ENCODE peak calls at places on chromosomes 6 and 20, in nine cellular contexts. Y is body of pancreas, D is IMR-90, K is transverse colon, H is HCT116, J is breast epithelium, A is uterus, P is lower leg skin, G is A549. Z is an unnamed sample.

GRCh38 chr6:781350-781961 is 88.5 kb upstream of the EXOC2 start:
- DNase-seq in K (no peak), J (no peak), D (no peak), Y (no peak), G (no peak), H (no peak), P (no peak), A (no peak), Z (no peak)

GRCh38 chr6:56478202-56478601 is 164.5 kb downstream of the DST start:
- DNase-seq in A (no peak), G (no peak), J (no peak), H (no peak), D (no peak), Y (no peak), K (no peak), P (no peak), Z (peak)

GRCh38 chr6:558089-558488 is 98.8 kb downstream of the HUS1B start:
- DNase-seq in K (no peak), G (no peak), P (no peak), H (no peak), A (no peak), D (no peak), J (no peak), Y (no peak), Z (no peak)

GRCh38 chr20:47319517-47320252 is 36.8 kb downstream of the ZMYND8 start:
- DNase-seq in K (peak), H (peak), P (peak), J (peak), Y (peak), D (peak), G (no peak), A (peak), Z (no peak)

GRCh38 chr6:159594750-159595117 is 98.3 kb downstream of the SOD2 start:
- DNase-seq in H (peak), G (peak), Y (no peak), J (no peak), K (no peak), A (no peak), P (no peak), D (peak), Z (no peak)

GRCh38 chr20:16301981-16302380 is 271.3 kb downstream of the KIF16B start:
- DNase-seq in K (no peak), P (no peak), H (no peak), A (no peak), G (no peak), Y (no peak), D (peak), J (no peak), Z (no peak)

GRCh38 chr6:117908246-117909107 is 1.4 kb downstream of the SLC35F1 start:
- DNase-seq in D (no peak), P (no peak), H (no peak), G (no peak), A (peak), K (no peak), Y (peak), J (no peak), Z (no peak)

GRCh38 chr6:51495016-51495805 is 592.2 kb downstream of the PKHD1 start:
- DNase-seq in Y (peak), K (no peak), J (peak), P (no peak), H (no peak), G (no peak), D (no peak), A (no peak), Z (no peak)

GRCh38 chr6:31829633-31830492 is 2.3 kb downstream of the HSPA1B start:
- DNase-seq in J (no peak), H (no peak), A (no peak), K (no peak), G (no peak), P (no peak), D (peak), Y (no peak), Z (no peak)

GRCh38 chr20:45968081-45968671 is 3.8 kb downstream of the ZNF335 start:
- DNase-seq in J (no peak), K (no peak), Y (no peak), A (no peak), H (no peak), P (no peak), D (no peak), G (no peak), Z (peak)

GRCh38 chr6:138291036-138291848 is 73.0 kb upstream of the PBOV1 start:
- DNase-seq in D (no peak), K (no peak), H (no peak), A (no peak), G (no peak), J (no peak), Y (no peak), P (no peak), Z (no peak)

GRCh38 chr6:71197770-71198169 is 90.8 kb upstream of the OGFRL1 start:
- DNase-seq in Y (no peak), P (no peak), G (no peak), H (no peak), A (no peak), D (peak), J (no peak), K (no peak), Z (no peak)

GRCh38 chr20:25233016-25233772 is 14.7 kb upstream of the PYGB start:
- DNase-seq in G (peak), K (peak), Y (peak), D (peak), H (no peak), J (peak), P (no peak), A (no peak), Z (no peak)

GRCh38 chr6:136445063-136445462 is 105.2 kb downstream of the MAP7 start:
- DNase-seq in D (no peak), J (no peak), Y (no peak), A (no peak), K (no peak), G (no peak), P (no peak), H (no peak), Z (no peak)

GRCh38 chr20:57071283-57071701 is 195.1 kb downstream of the BMP7 start:
- DNase-seq in J (no peak), K (no peak), D (no peak), G (no peak), Y (no peak), A (no peak), P (no peak), H (no peak), Z (peak)

GRCh38 chr6:82196159-82196558 is 51.4 kb downstream of the IBTK start:
- DNase-seq in D (no peak), K (no peak), A (no peak), Y (no peak), J (no peak), H (no peak), G (no peak), P (no peak), Z (no peak)

GRCh38 chr20:11331096-11331495 is 586.6 kb upstream of the BTBD3 start:
- DNase-seq in J (no peak), H (no peak), Y (no peak), K (no peak), D (no peak), G (no peak), A (no peak), P (no peak), Z (no peak)

GRCh38 chr6:87669051-87669450 is 33.0 kb downstream of the AKIRIN2 start:
- DNase-seq in K (no peak), G (no peak), P (no peak), A (no peak), Y (no peak), H (no peak), J (no peak), D (no peak), Z (no peak)

GRCh38 chr20:51184289-51184688 is 161.4 kb upstream of the KCNG1 start:
- DNase-seq in H (no peak), G (no peak), Y (no peak), K (no peak), A (no peak), D (peak), P (peak), J (no peak), Z (no peak)

GRCh38 chr20:57524511-57525176 is at the start of gene CTCFL:
- DNase-seq in D (no peak), Y (no peak), J (no peak), H (no peak), P (no peak), G (no peak), K (no peak), A (no peak), Z (no peak)

GRCh38 chr6:88967891-88968290 is 4.5 kb upstream of the RNGTT start:
- DNase-seq in K (no peak), P (no peak), D (no peak), Y (no peak), J (no peak), H (no peak), G (no peak), A (no peak), Z (no peak)

GRCh38 chr6:139533573-139534471 is 159.4 kb upstream of the CITED2 start:
- DNase-seq in G (no peak), H (peak), K (peak), D (peak), J (no peak), Y (peak), P (no peak), A (no peak), Z (no peak)

GRCh38 chr6:89500486-89501020 is 67.6 kb downstream of the ANKRD6 start:
- DNase-seq in A (no peak), P (no peak), K (no peak), H (no peak), G (no peak), D (no peak), J (no peak), Y (no peak), Z (no peak)

GRCh38 chr6:145878591-145879295 is 64.1 kb upstream of the FBXO30 start:
- DNase-seq in J (no peak), P (no peak), G (no peak), K (no peak), D (no peak), Y (no peak), H (no peak), A (no peak), Z (no peak)

GRCh38 chr20:63736893-63737689 is 627 bp downstream of the LIME1 start:
- DNase-seq in A (no peak), G (no peak), P (peak), H (no peak), J (no peak), D (no peak), Y (no peak), K (peak), Z (no peak)

GRCh38 chr20:46361386-46361785 is 45.0 kb downstream of the ELMO2 start:
- DNase-seq in J (no peak), Y (no peak), G (no peak), H (no peak), D (no peak), A (no peak), P (peak), K (no peak), Z (no peak)

GRCh38 chr6:74851598-74851997 is 354.3 kb downstream of the COL12A1 start:
- DNase-seq in A (no peak), J (no peak), Y (no peak), K (no peak), H (no peak), D (peak), G (no peak), P (no peak), Z (no peak)

GRCh38 chr6:46305833-46306232 is 135.1 kb upstream of the ENPP5 start:
- DNase-seq in J (no peak), H (no peak), K (no peak), G (no peak), Y (no peak), P (no peak), D (no peak), A (no peak), Z (no peak)

GRCh38 chr6:140052757-140053729 is 678.6 kb upstream of the CITED2 start:
- DNase-seq in Y (no peak), H (no peak), K (no peak), A (no peak), D (peak), J (no peak), G (no peak), P (no peak), Z (no peak)

GRCh38 chr20:59664389-59665055 is 60.2 kb downstream of the PHACTR3 start:
- DNase-seq in J (peak), G (no peak), H (no peak), K (no peak), D (no peak), A (no peak), P (peak), Y (no peak), Z (peak)

GRCh38 chr20:24833592-24833991 is 115.5 kb upstream of the CST7 start:
- DNase-seq in D (no peak), H (no peak), Y (no peak), G (no peak), K (no peak), A (no peak), P (no peak), J (no peak), Z (peak)

GRCh38 chr6:85771925-85772430 is 129.3 kb upstream of the SYNCRIP start:
- DNase-seq in J (no peak), P (no peak), H (no peak), A (no peak), D (no peak), G (no peak), Y (no peak), K (no peak), Z (no peak)

GRCh38 chr6:160431231-160431630 is 83.1 kb downstream of the SLC22A3 start:
- DNase-seq in G (no peak), A (peak), P (peak), J (no peak), H (no peak), Y (peak), K (peak), D (peak), Z (peak)

GRCh38 chr6:128208851-128209580 is 308.2 kb upstream of the THEMIS start:
- DNase-seq in D (peak), A (no peak), P (no peak), Y (no peak), K (no peak), H (no peak), G (no peak), J (no peak), Z (no peak)

GRCh38 chr6:79612918-79613317 is 18.2 kb upstream of the SH3BGRL2 start:
- DNase-seq in D (no peak), A (no peak), K (no peak), J (no peak), H (no peak), G (no peak), P (no peak), Y (no peak), Z (no peak)

GRCh38 chr6:122803056-122803695 is 14.1 kb downstream of the SMPDL3A start:
- DNase-seq in D (peak), P (no peak), K (no peak), Y (no peak), A (no peak), G (no peak), H (no peak), J (no peak), Z (no peak)

GRCh38 chr6:9540126-9540525 is 874.7 kb downstream of the TFAP2A start:
- DNase-seq in J (no peak), D (peak), Y (no peak), H (no peak), G (no peak), K (no peak), A (no peak), P (no peak), Z (no peak)

GRCh38 chr6:157110620-157111019 is 212.7 kb downstream of the TMEM242 start:
- DNase-seq in D (peak), J (no peak), Y (no peak), G (no peak), P (no peak), H (no peak), A (no peak), K (no peak), Z (no peak)

GRCh38 chr6:163570579-163571231 is 156.2 kb downstream of the QKI start:
- DNase-seq in K (no peak), A (no peak), P (no peak), G (no peak), Y (no peak), J (no peak), D (peak), H (no peak), Z (no peak)

GRCh38 chr6:11459002-11459658 is 78.4 kb upstream of the TMEM170B start:
- DNase-seq in J (no peak), G (no peak), P (no peak), A (no peak), H (no peak), K (no peak), D (no peak), Y (no peak), Z (no peak)

GRCh38 chr6:11462742-11463414 is 74.7 kb upstream of the TMEM170B start:
- DNase-seq in Y (no peak), P (no peak), K (no peak), D (peak), A (no peak), G (no peak), J (no peak), H (no peak), Z (no peak)

GRCh38 chr6:11458509-11458908 is 79.0 kb upstream of the TMEM170B start:
- DNase-seq in D (no peak), P (no peak), H (no peak), K (no peak), G (no peak), Y (no peak), A (no peak), J (no peak), Z (no peak)

GRCh38 chr6:11460837-11461661 is 76.5 kb upstream of the TMEM170B start:
- DNase-seq in A (no peak), Y (no peak), K (no peak), H (no peak), D (no peak), G (no peak), P (no peak), J (no peak), Z (no peak)

DNA sequence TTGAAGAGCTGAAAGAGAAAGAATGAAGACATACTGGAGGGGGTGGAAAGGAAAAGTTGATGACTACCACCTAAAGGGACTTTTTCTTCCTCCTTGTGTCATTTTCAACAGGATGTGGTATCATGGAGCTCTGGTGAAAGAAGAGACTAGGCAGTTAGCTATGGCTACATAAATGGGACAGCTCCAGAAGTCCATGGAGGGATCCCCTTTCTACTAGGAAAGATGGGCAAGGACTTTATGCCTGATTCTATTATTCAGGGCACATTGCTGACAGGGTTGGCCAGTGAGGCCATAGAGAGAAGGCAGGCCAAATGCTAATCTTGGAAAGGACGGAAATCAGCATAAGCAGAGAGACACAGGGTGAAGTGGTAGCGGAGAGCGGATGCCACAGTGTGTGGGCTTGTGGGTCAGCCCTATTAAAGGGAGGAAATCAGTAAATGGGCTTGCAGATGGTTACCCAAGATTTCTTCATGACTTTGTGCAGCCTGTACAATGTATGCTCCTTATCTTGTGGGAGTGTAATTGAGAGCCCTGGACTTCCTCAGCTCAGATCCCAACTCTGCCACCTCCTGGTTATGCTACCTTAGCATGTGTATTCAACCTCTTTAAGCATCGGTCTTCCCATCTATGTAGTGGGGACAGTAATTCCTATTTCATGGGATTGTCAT is 77.4 kb upstream of the TMEM170B start:
- DNase-seq in K (no peak), D (peak), P (no peak), G (no peak), A (no peak), Y (no peak), H (no peak), J (no peak), Z (no peak)
- TF ChIP-seq POLR2A in K (no peak), D (no peak), P (no peak), G (no peak), A (no peak), Y (no peak), H (no peak), J (no peak), Z (no peak)

GRCh38 chr6:43645613-43645964 is 753 bp downstream of the RSPH9 start:
- DNase-seq in G (no peak), D (no peak), J (no peak), P (no peak), Y (no peak), H (no peak), K (no peak), A (no peak), Z (no peak)
- H3K4me3 ChIP-seq in G (peak), D (peak), J (peak), P (no peak), Y (no peak), H (no peak), K (no peak), A (peak), Z (peak)

GRCh38 chr6:166382500-166382932 is 224 bp downstream of the MPC1 start:
- DNase-seq in A (no peak), J (no peak), Y (no peak), H (no peak), D (no peak), P (no peak), K (no peak), G (no peak), Z (peak)
- TF ChIP-seq POLR2A in A (no peak), J (no peak), Y (peak), H (no peak), D (no peak), P (no peak), K (peak), G (no peak), Z (peak)

GRCh38 chr20:41232971-41233926 is 84.3 kb downstream of the ZHX3 start:
- DNase-seq in A (no peak), K (no peak), P (no peak), G (peak), H (no peak), Y (no peak), D (peak), J (no peak), Z (no peak)
- H3K4me3 ChIP-seq in A (no peak), K (no peak), P (no peak), G (peak), H (no peak), Y (no peak), D (no peak), J (peak), Z (no peak)

Z was measured in adrenal gland.